ENCODE peak calls at places on chromosomes 2 and 18, in five cellular contexts. D is Peyer's patch, W is endodermal cell, J is NB4, B is fibroblast of mammary gland. T is an unnamed sample.

GRCh38 chr2:181106789-181107418 is 126.5 kb downstream of the UBE2E3 start:
- DNase-seq in J (peak; percentile 82), B (peak; percentile 93), W (no peak), D (no peak), T (peak; percentile 91)

GRCh38 chr2:80075719-80076118 is 228.8 kb downstream of the LRRTM1 start:
- DNase-seq in W (no peak), D (no peak), J (no peak), B (no peak), T (no peak)

GRCh38 chr2:72497761-72498160 is 328.1 kb downstream of the EXOC6B start:
- DNase-seq in J (no peak), D (no peak), W (no peak), B (peak; percentile 28), T (no peak)

GRCh38 chr2:170929686-170930050 is 615 bp downstream of the GORASP2 start:
- DNase-seq in B (peak; percentile 22), W (peak; percentile 89), D (peak; percentile 82), J (peak; percentile 58), T (peak; percentile 43)

GRCh38 chr2:217065695-217066405 is 206.0 kb upstream of the TNP1 start:
- DNase-seq in D (no peak), W (no peak), J (peak; percentile 21), B (peak; percentile 95), T (peak; percentile 90)

GRCh38 chr2:110732422-110733413 is at the start of gene ACOXL:
- DNase-seq in W (peak; percentile 93), J (no peak), D (no peak), B (no peak), T (peak; percentile 17)

GRCh38 chr18:46068763-46069162 is 3.3 kb downstream of the PSTPIP2 start:
- DNase-seq in D (no peak), J (no peak), W (no peak), B (no peak), T (peak; percentile 74)

GRCh38 chr2:136022747-136023146 is 37.3 kb upstream of the DARS1 start:
- DNase-seq in W (no peak), J (peak; percentile 97), B (no peak), D (no peak), T (no peak)

GRCh38 chr2:237888389-237888788 is 29.0 kb downstream of the RAMP1 start:
- DNase-seq in J (peak; percentile 59), D (no peak), W (no peak), B (peak; percentile 90), T (peak; percentile 41)

GRCh38 chr2:40343904-40344303 is 108.0 kb downstream of the SLC8A1 start:
- DNase-seq in W (no peak), J (no peak), B (peak; percentile 84), D (no peak), T (peak; percentile 50)

GRCh38 chr18:49849331-49850217 is 36.2 kb upstream of the ACAA2 start:
- DNase-seq in B (peak; percentile 92), W (peak; percentile 94), D (peak; percentile 93), J (peak; percentile 25), T (peak; percentile 99)

GRCh38 chr18:44229693-44230108 is 451.0 kb upstream of the SETBP1 start:
- DNase-seq in W (no peak), J (no peak), D (peak; percentile 47), B (peak; percentile 68), T (peak; percentile 58)

GRCh38 chr2:105926960-105927678 is 182.4 kb downstream of the NCK2 start:
- DNase-seq in B (no peak), W (no peak), J (no peak), D (peak; percentile 79), T (no peak)

GRCh38 chr2:37376421-37377186 is 32.2 kb downstream of the QPCT start:
- DNase-seq in J (peak; percentile 15), W (no peak), D (no peak), B (peak; percentile 96), T (peak; percentile 82)

GRCh38 chr2:205947621-205948495 is 138.1 kb downstream of the INO80D start:
- DNase-seq in J (peak; percentile 78), B (peak; percentile 76), D (peak; percentile 81), W (peak; percentile 90), T (peak; percentile 44)

GRCh38 chr2:34652636-34653035 is 1053.5 kb upstream of the FAM98A start:
- DNase-seq in J (peak; percentile 33), B (peak; percentile 2), D (no peak), W (no peak), T (peak; percentile 7)

GRCh38 chr2:237022533-237022932 is 63.2 kb upstream of the COPS8 start:
- DNase-seq in D (no peak), J (no peak), W (no peak), B (no peak), T (no peak)

GRCh38 chr2:55511508-55512124 is 7.9 kb upstream of the CFAP36 start:
- DNase-seq in W (peak; percentile 72), J (peak; percentile 53), D (no peak), B (peak; percentile 66), T (peak; percentile 58)
- TF ChIP-seq CTCF in W (peak; percentile 79), J (peak; percentile 46), D (peak; percentile 25), B (peak; percentile 67), T (peak; percentile 54)

GRCh38 chr2:241733391-241734207 is 831 bp upstream of the D2HGDH start:
- DNase-seq in D (no peak), B (no peak), J (peak; percentile 24), W (no peak), T (peak; percentile 74)
- TF ChIP-seq CTCF in D (no peak), B (no peak), J (no peak), W (no peak), T (no peak)

GRCh38 chr2:201116959-201117734 is 1.2 kb downstream of the CFLAR start:
- DNase-seq in J (peak; percentile 93), W (peak; percentile 63), B (peak; percentile 94), D (peak; percentile 83), T (peak; percentile 71)
- TF ChIP-seq CTCF in J (no peak), W (peak; percentile 59), B (peak; percentile 54), D (peak; percentile 57), T (peak; percentile 25)

DNA sequence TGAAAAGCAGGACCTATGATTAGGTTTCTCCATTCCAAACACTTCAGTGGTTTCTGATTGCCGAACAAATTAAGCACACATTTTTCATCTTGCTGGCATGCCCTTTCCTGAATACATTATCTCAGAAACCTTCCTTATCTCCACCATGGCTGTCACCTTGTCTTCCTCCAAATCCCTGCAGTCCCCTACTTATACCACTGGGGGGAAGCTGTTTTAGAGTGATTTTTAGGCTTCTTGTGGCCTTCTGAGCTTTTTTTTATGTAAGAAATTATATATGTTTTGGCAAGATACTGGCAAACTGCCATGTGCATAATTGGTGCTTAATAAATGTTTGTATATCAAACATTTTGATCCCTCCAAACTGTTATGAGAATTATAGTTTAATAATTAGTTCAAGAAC is 229.2 kb downstream of the MYT1L start:
- DNase-seq in W (no peak), B (peak; percentile 0), J (peak; percentile 14), D (no peak), T (peak; percentile 0)
- TF ChIP-seq CTCF in W (peak; percentile 78), B (no peak), J (peak; percentile 47), D (no peak), T (no peak)

DNA sequence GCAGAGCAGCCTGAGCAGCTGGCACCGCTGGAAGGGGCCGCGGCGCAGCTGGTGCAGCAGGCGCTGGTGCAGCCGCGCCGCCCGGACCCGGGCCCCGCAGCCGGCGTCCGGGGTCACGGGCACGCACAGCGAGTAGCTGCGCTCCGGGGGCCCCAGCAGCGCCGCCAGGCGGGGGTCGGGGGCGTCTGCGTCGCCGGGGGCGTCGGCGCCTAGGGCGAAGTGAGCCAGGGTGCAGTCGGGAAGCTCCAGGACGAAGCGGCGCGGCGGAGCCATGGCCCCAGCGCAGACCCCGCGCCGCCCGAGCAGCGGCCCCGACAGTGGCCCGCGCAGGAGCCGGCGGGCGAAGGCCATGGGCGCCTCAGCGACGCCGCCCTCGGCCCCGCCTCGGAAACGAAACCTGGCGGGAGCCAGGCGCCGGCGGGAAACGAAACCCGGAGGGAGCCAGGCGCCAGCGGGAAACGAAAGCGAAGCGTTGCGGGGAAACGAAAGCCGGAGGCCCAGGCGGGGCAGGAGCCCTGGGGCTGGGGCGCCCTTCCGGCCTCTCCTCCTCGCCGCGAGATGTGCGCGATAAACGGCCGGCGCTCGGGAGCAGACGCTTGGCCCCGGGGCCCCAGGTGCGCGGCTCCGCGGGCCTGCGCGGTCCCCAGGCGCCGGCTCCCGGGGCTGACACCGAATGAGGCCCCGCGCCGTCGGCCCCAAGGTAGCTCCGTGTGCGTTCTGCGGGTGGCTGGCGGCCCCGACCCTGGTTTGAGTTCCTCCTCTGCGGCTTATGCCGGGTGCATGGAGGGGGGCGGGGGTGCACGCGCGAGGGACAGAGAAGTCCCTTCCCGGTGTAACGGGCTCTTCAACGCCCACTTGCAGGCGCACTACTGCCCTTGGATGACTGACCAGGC is at the start of gene CMPK2:
- DNase-seq in J (peak; percentile 86), B (peak; percentile 23), D (peak; percentile 89), W (peak; percentile 86), T (no peak)
- TF ChIP-seq CTCF in J (peak; percentile 23), B (no peak), D (peak; percentile 31), W (peak; percentile 48), T (no peak)

DNA sequence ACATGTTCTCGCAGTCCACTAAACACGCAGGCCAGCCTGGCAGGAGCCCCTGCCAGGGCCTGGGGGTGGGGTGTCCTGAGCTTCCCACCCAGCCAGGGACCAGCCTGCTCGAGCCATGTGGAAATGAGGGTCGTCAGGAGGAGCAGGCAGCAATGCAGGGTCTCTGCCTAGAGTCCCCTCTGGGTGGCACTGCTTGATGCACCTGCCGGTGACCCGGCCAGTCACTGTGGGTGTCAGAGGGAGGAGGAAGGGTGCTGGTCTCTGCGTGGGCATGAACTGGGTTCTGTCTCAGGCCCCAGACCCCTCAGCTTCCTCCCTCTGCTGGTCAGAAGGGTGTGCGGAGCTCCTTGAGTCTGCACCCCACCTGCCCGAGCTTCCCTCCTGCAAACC is 166.4 kb downstream of the INHBB start:
- DNase-seq in D (peak; percentile 26), B (no peak), W (no peak), J (no peak), T (no peak)
- TF ChIP-seq CTCF in D (no peak), B (no peak), W (peak; percentile 65), J (no peak), T (no peak)

GRCh38 chr18:51541230-51541629 is 343.7 kb upstream of the MEX3C start:
- DNase-seq in W (no peak), B (no peak), J (no peak), D (no peak), T (no peak)

GRCh38 chr18:51540562-51540961 is 343.1 kb upstream of the MEX3C start:
- DNase-seq in B (no peak), J (no peak), W (no peak), D (no peak), T (no peak)

GRCh38 chr18:51531496-51531895 is 334.0 kb upstream of the MEX3C start:
- DNase-seq in D (no peak), W (no peak), J (no peak), B (no peak), T (peak; percentile 94)

GRCh38 chr18:51537487-51537886 is 340.0 kb upstream of the MEX3C start:
- DNase-seq in J (peak; percentile 60), W (peak; percentile 80), B (no peak), D (peak; percentile 49), T (peak; percentile 69)
- TF ChIP-seq CTCF in J (peak; percentile 12), W (peak; percentile 76), B (no peak), D (no peak), T (peak; percentile 74)

DNA sequence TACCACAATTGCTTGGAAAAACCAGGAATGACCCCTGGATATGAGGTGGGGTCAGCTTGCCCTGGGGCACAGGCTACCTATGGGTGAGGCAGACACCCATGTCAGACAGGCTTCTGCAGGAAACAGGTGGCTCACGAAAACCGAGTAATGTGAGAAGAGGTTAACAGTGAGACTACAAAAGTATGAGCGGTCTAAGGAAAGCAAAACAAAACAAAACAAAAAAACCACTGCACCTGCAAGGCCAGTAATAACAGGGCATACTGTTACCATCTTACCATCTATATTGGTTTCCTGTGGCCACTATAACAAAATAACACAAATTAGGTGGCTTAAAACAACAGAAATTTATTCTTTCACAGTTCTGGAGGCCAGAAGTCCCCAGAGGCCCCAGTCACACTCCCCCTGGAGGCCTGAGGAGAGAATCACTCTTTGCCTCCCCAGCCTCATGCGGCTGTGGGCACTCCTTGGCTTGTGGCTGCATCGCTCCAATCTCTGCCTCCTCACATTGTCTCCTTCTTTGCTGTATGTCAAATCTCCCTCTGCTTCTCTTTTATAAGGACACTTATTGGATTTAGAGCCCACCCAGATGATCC is 86.6 kb upstream of the EPC2 start:
- DNase-seq in D (no peak), W (no peak), B (no peak), J (peak; percentile 37), T (no peak)
- TF ChIP-seq CTCF in D (peak; percentile 4), W (peak; percentile 42), B (peak; percentile 23), J (peak; percentile 53), T (no peak)